ENCODE peak calls at places on chromosome X, in eight cellular contexts. M is IMR-90, O is lung, N is heart left ventricle, F is cardiac muscle cell, A is right atrium auricular region, I is RWPE2, Y is Peyer's patch. G is an unnamed sample.

GRCh38 chrX:135543924-135544323 is 23.5 kb downstream of the INTS6L start:
- DNase-seq in M (no peak), O (no peak), N (no peak), F (no peak), A (no peak), I (no peak), Y (peak; percentile 31), G (no peak)

GRCh38 chrX:16828126-16828908 is 41.8 kb downstream of the RBBP7 start:
- DNase-seq in M (peak; percentile 91), O (no peak), N (no peak), F (no peak), A (no peak), I (no peak), Y (no peak), G (peak; percentile 50)

GRCh38 chrX:153649178-153649914 is 2.3 kb downstream of the DUSP9 start:
- DNase-seq in M (no peak), O (peak; percentile 41), N (no peak), F (peak; percentile 48), A (no peak), I (peak; percentile 50), Y (peak; percentile 20), G (no peak)

GRCh38 chrX:109934434-109934833 is 68.5 kb upstream of the TMEM164 start:
- DNase-seq in M (peak; percentile 21), O (no peak), N (no peak), F (no peak), A (no peak), I (no peak), Y (no peak), G (no peak)

GRCh38 chrX:132714913-132715312 is 226.1 kb upstream of the MBNL3 start:
- DNase-seq in M (no peak), O (no peak), N (no peak), F (no peak), A (no peak), I (no peak), Y (no peak), G (no peak)

GRCh38 chrX:42028113-42028512 is 104.8 kb upstream of the CASK start:
- DNase-seq in M (no peak), O (no peak), N (no peak), F (no peak), A (no peak), I (no peak), Y (no peak), G (no peak)

GRCh38 chrX:17500145-17500579 is 125.2 kb downstream of the NHS start:
- DNase-seq in M (peak; percentile 64), O (no peak), N (no peak), F (no peak), A (no peak), I (no peak), Y (no peak), G (no peak)

GRCh38 chrX:29461039-29461438 is 754.3 kb upstream of the MAGEB2 start:
- DNase-seq in M (no peak), O (no peak), N (no peak), F (no peak), A (no peak), I (no peak), Y (no peak), G (no peak)

GRCh38 chrX:123860983-123861382 is 1.1 kb downstream of the XIAP start:
- DNase-seq in M (peak; percentile 19), O (no peak), N (no peak), F (no peak), A (no peak), I (no peak), Y (no peak), G (no peak)

DNA sequence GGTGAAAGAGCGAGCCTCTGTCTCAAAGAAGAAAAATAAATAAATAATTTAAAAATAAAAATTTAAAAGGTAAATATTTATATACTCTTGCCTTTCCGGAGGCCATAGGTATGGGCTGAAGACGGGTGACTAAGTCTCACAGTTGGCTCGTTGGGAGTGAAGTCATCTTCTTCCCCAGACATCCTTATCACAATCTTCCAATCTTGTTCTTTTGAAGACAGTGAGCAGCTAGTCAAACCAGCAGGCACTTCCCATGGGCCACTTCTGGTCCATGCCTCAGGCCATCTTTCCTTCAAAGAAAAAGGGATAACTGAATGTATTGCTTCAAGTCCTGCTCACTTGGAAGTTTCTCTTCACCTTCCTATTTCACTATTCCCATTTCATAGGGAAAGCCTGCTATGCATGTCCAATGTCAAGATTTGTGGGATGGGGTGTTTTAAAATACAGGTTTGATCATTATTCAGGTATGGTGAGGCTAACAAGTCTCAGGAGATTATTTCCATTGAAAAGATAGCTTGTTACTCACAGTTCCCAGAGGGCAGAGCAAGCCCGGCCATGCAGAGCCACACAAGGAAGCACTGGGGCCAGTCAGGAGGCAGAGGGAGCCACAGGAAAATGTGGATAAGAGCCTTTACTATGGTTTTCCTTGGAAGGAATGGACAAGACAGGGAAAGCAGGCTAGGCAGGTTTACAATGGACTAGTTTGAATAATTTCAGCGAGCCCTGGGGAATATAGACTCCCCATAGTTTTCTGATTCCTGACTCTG is 33.3 kb upstream of the VCX2 start:
- DNase-seq in M (no peak), O (no peak), N (no peak), F (no peak), A (no peak), I (no peak), Y (no peak), G (no peak)
- H3K27ac ChIP-seq in M (no peak overlapping the region), O (no peak overlapping the region), N (no peak overlapping the region), F (no peak overlapping the region), A (no peak overlapping the region), I (no peak overlapping the region), Y (no peak overlapping the region), G (no peak overlapping the region)

GRCh38 chrX:152479525-152479924 is 28.4 kb upstream of the GABRA3 start:
- DNase-seq in M (no peak), O (no peak), N (no peak), F (no peak), A (no peak), I (no peak), Y (no peak), G (no peak)
- TF ChIP-seq CTCF in M (no peak), O (no peak), N (no peak), F (no peak), A (no peak), I (no peak), Y (no peak), G (no peak)

GRCh38 chrX:13694983-13695382 is 6.1 kb downstream of the RAB9A start:
- DNase-seq in M (no peak), O (no peak), N (no peak), F (no peak), A (no peak), I (no peak), Y (no peak), G (no peak)
- H3K4me1 ChIP-seq in M (peaks cover 11% of the 10 kb centered on the region), O (peaks cover 24% of the 10 kb centered on the region), N (peaks cover 53% of the 10 kb centered on the region), F (peaks cover 30% of the 10 kb centered on the region), A (peaks cover 41% of the 10 kb centered on the region), I (peaks cover 23% of the 10 kb centered on the region), Y (peaks cover 8% of the 10 kb centered on the region), G (peaks cover 9% of the 10 kb centered on the region)

DNA sequence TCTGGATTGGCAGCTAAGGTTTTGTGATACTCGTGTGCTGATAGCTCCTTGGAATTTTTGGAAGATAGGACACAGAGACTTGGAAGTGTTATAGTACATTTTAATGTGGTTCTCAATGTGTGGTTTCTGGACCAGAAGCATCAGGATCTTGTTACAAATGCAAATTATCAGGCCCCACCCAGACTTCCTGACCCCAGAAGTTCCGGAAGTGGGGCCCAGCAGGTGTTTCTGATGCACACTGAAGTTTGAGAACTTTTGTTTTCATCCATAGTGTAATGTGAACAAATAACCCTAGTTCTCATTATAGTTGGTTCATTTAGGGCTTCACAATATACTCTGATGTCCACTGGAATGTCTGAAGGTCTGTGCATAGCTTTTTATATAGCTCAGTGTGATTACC is 49.6 kb downstream of the LAMP2 start:
- DNase-seq in M (no peak), O (no peak), N (no peak), F (no peak), A (no peak), I (no peak), Y (peak; percentile 62), G (no peak)
- H3K27ac ChIP-seq in M (no peak overlapping the region), O (no peak overlapping the region), N (no peak overlapping the region), F (no peak overlapping the region), A (no peak overlapping the region), I (no peak overlapping the region), Y (peak overlapping the region; percentile 32), G (no peak overlapping the region)